ENCODE peak calls at places on chromosomes 12 and 14, in six cellular contexts. I, G, K, W, D and E are unnamed samples.

GRCh38 chr12:116236986-116237385 is 40.5 kb downstream of the MED13L start:
- DNase-seq in D (no peak), G (peak; percentile 29), W (peak; percentile 35), I (no peak), K (no peak), E (no peak)

GRCh38 chr12:78494911-78495310 is 369.7 kb upstream of the SYT1 start:
- DNase-seq in K (no peak), G (no peak), D (no peak), I (peak; percentile 42), W (peak; percentile 38), E (no peak)

GRCh38 chr14:54737132-54737711 is 165.4 kb downstream of the GCH1 start:
- DNase-seq in K (no peak), W (peak; percentile 73), D (no peak), I (peak; percentile 73), G (no peak), E (peak; percentile 94)

GRCh38 chr14:70685480-70686197 is 43.9 kb downstream of the TTC9 start:
- DNase-seq in K (no peak), D (no peak), W (peak; percentile 22), I (peak; percentile 26), G (peak; percentile 36), E (no peak)

GRCh38 chr14:48349689-48350088 is 674.3 kb upstream of the MDGA2 start:
- DNase-seq in G (no peak), W (no peak), K (no peak), D (no peak), I (no peak), E (peak; percentile 69)

GRCh38 chr12:69039881-69040280 is 106.9 kb upstream of the CPM start:
- DNase-seq in W (no peak), I (no peak), G (no peak), K (no peak), D (no peak), E (no peak)

GRCh38 chr14:28704153-28704552 is 62.4 kb upstream of the FOXG1 start:
- DNase-seq in D (no peak), K (no peak), W (no peak), I (peak; percentile 14), G (no peak), E (peak; percentile 67)

GRCh38 chr14:24710403-24711063 is 76.5 kb upstream of the GZMB start:
- DNase-seq in D (peak; percentile 47), W (peak; percentile 67), G (peak; percentile 68), I (peak; percentile 47), K (peak; percentile 61), E (peak; percentile 66)

GRCh38 chr14:77099425-77100167 is 1.5 kb downstream of the CIPC start:
- DNase-seq in K (peak; percentile 44), W (peak; percentile 86), D (no peak), G (no peak), I (peak; percentile 71), E (peak; percentile 75)

GRCh38 chr12:75837700-75838099 is 193.9 kb downstream of the PHLDA1 start:
- DNase-seq in W (no peak), D (no peak), I (no peak), G (peak; percentile 11), K (no peak), E (no peak)

GRCh38 chr12:28966049-28966778 is 182.9 kb upstream of the FAR2 start:
- DNase-seq in I (peak; percentile 44), D (peak; percentile 16), W (no peak), G (peak; percentile 7), K (peak; percentile 75), E (no peak)

GRCh38 chr12:52221912-52222457 is 11.1 kb upstream of the KRT7 start:
- DNase-seq in K (no peak), D (peak; percentile 10), G (peak; percentile 87), W (peak; percentile 89), I (no peak), E (peak; percentile 82)

GRCh38 chr14:85088231-85088630 is 441.7 kb upstream of the FLRT2 start:
- DNase-seq in I (no peak), K (no peak), W (peak; percentile 50), D (no peak), G (no peak), E (peak; percentile 13)

GRCh38 chr14:96909841-96910364 is 112.7 kb downstream of the VRK1 start:
- DNase-seq in W (no peak), G (no peak), D (no peak), I (no peak), K (no peak), E (no peak)

GRCh38 chr14:106556665-106557289 is 1030.4 kb downstream of the TMEM121 start:
- DNase-seq in K (no peak), I (no peak), D (no peak), W (no peak), G (no peak), E (peak; percentile 13)

GRCh38 chr14:73759183-73759713 is 45.1 kb upstream of the PNMA1 start:
- DNase-seq in W (peak; percentile 82), K (peak; percentile 87), G (peak; percentile 68), I (peak; percentile 44), D (peak; percentile 78), E (peak; percentile 56)

GRCh38 chr14:54348001-54348611 is 48.7 kb upstream of the CDKN3 start:
- DNase-seq in I (peak; percentile 65), W (peak; percentile 65), G (peak; percentile 86), K (peak; percentile 32), D (no peak), E (peak; percentile 99)

GRCh38 chr14:62694075-62694474 is 351.2 kb downstream of the KCNH5 start:
- DNase-seq in K (no peak), I (peak; percentile 96), G (no peak), W (no peak), D (no peak), E (no peak)

GRCh38 chr12:14845350-14845750 is 2.0 kb upstream of the ART4 start:
- DNase-seq in I (peak; percentile 63), G (peak; percentile 70), W (peak; percentile 77), D (peak; percentile 73), K (peak; percentile 66), E (peak; percentile 75)

GRCh38 chr12:102726686-102727085 is 190.4 kb downstream of the PAH start:
- DNase-seq in I (no peak), D (no peak), G (no peak), W (no peak), K (no peak), E (no peak)

GRCh38 chr12:96493101-96493500 is 3.7 kb downstream of the CFAP54 start:
- DNase-seq in W (peak; percentile 57), K (no peak), D (no peak), I (no peak), G (no peak), E (peak; percentile 33)

GRCh38 chr12:55974308-55974724 is 438 bp downstream of the RAB5B start:
- DNase-seq in G (no peak), W (peak; percentile 73), K (no peak), I (peak; percentile 46), D (no peak), E (peak; percentile 40)

GRCh38 chr14:106210650-106211049 is 684.3 kb downstream of the TMEM121 start:
- DNase-seq in K (no peak), G (no peak), I (no peak), D (no peak), W (no peak), E (no peak)

GRCh38 chr12:26832817-26833691 is at the start of gene ITPR2:
- DNase-seq in D (peak; percentile 96), I (peak; percentile 88), K (peak; percentile 96), G (peak; percentile 94), W (peak; percentile 95), E (peak; percentile 97)

GRCh38 chr12:59500335-59500734 is 95.5 kb upstream of the SLC16A7 start:
- DNase-seq in W (no peak), I (no peak), G (no peak), K (no peak), D (no peak), E (no peak)

GRCh38 chr12:1993871-1994371 is 10.3 kb downstream of the DCP1B start:
- DNase-seq in K (no peak), D (no peak), G (no peak), I (peak; percentile 50), W (peak; percentile 90), E (peak; percentile 46)

GRCh38 chr12:12749433-12749832 is 32.3 kb downstream of the CDKN1B start:
- DNase-seq in K (no peak), G (no peak), W (no peak), I (peak; percentile 50), D (peak; percentile 58), E (no peak)

GRCh38 chr12:32756476-32757158 is 920 bp upstream of the YARS2 start:
- DNase-seq in G (peak; percentile 40), D (no peak), W (no peak), K (no peak), I (no peak), E (peak; percentile 55)

GRCh38 chr12:4307593-4308333 is 13.2 kb upstream of the TIGAR start:
- DNase-seq in D (peak; percentile 63), I (peak; percentile 80), K (peak; percentile 70), W (peak; percentile 80), G (peak; percentile 90), E (peak; percentile 83)
- H3K4me3 ChIP-seq in D (no peak overlapping the region), I (no peak overlapping the region), K (peak overlapping the region; percentile 26), W (no peak overlapping the region), G (peak overlapping the region; percentile 5), E (peak overlapping the region; percentile 50)

GRCh38 chr12:54215990-54216579 is 27.3 kb upstream of the SMUG1 start:
- DNase-seq in K (no peak), W (no peak), G (no peak), I (no peak), D (peak; percentile 38), E (no peak)

GRCh38 chr12:54217309-54217661 is 28.5 kb upstream of the SMUG1 start:
- DNase-seq in I (no peak), K (no peak), G (no peak), W (no peak), D (no peak), E (no peak)

GRCh38 chr12:54214553-54215374 is 26.0 kb upstream of the SMUG1 start:
- DNase-seq in K (peak; percentile 87), G (peak; percentile 97), I (peak; percentile 88), D (peak; percentile 85), W (peak; percentile 97), E (peak; percentile 90)

GRCh38 chr12:54217774-54218221 is 29.0 kb upstream of the SMUG1 start:
- DNase-seq in W (peak; percentile 50), K (no peak), I (no peak), G (peak; percentile 86), D (peak; percentile 48), E (no peak)

GRCh38 chr12:54216580-54217308 is 28.0 kb upstream of the SMUG1 start:
- DNase-seq in K (peak; percentile 77), G (peak; percentile 94), I (peak; percentile 79), W (peak; percentile 89), D (peak; percentile 77), E (peak; percentile 88)
- H3K4me3 ChIP-seq in K (peak overlapping the region; percentile 54), G (peak overlapping the region; percentile 53), I (peak overlapping the region; percentile 38), W (peak overlapping the region; percentile 69), D (peak overlapping the region; percentile 20), E (peak overlapping the region; percentile 67)

GRCh38 chr14:39265032-39265431 is 31.3 kb downstream of the MIA2 start:
- DNase-seq in D (no peak), W (peak; percentile 32), K (no peak), G (no peak), I (peak; percentile 47), E (peak; percentile 37)
- H3K4me3 ChIP-seq in D (no peak overlapping the region), W (peak overlapping the region; percentile 82), K (peak overlapping the region; percentile 88), G (no peak overlapping the region), I (peak overlapping the region; percentile 4), E (peak overlapping the region; percentile 95)

GRCh38 chr14:32896979-32897723 is 41.5 kb upstream of the NPAS3 start:
- DNase-seq in K (no peak), I (peak; percentile 67), W (peak; percentile 60), G (no peak), D (no peak), E (peak; percentile 53)

GRCh38 chr14:32900602-32901001 is 38.1 kb upstream of the NPAS3 start:
- DNase-seq in D (no peak), K (no peak), I (no peak), G (no peak), W (peak; percentile 7), E (no peak)

GRCh38 chr14:32898876-32899275 is 39.8 kb upstream of the NPAS3 start:
- DNase-seq in I (no peak), D (no peak), W (no peak), G (no peak), K (no peak), E (peak; percentile 10)

GRCh38 chr14:32897724-32898064 is 41.0 kb upstream of the NPAS3 start:
- DNase-seq in I (no peak), W (no peak), D (no peak), G (no peak), K (no peak), E (peak; percentile 22)
- H3K4me3 ChIP-seq in I (peak overlapping the region; percentile 44), W (peak overlapping the region; percentile 84), D (peak overlapping the region; percentile 53), G (no peak overlapping the region), K (peak overlapping the region; percentile 61), E (peak overlapping the region; percentile 80)